ENCODE peak calls at places on chromosomes 7 and 10, in five cellular contexts. L is NCI-H2029 treated with DMSO at 0.1 percent for 48 hours, C is mucosa of gallbladder, O is amniotic stem cell, H is left colon. J is an unnamed sample.

GRCh38 chr10:70191906-70192305 is 21.6 kb upstream of the SAR1A start:
- DNase-seq in O (peak), H (no peak), L (no peak), C (no peak), J (no peak)

GRCh38 chr10:125881192-125881591 is at the start of gene DHX32:
- DNase-seq in O (no peak), L (no peak), C (no peak), H (no peak), J (no peak)

GRCh38 chr7:55081854-55082603 is 63.2 kb downstream of the EGFR start:
- DNase-seq in O (no peak), L (no peak), C (no peak), H (no peak), J (no peak)

GRCh38 chr10:97632949-97633884 is at the start of gene MORN4:
- DNase-seq in O (peak), L (peak), C (peak), H (peak), J (peak)

GRCh38 chr10:48309711-48310226 is 3.3 kb downstream of the MAPK8 start:
- DNase-seq in L (no peak), O (no peak), C (no peak), H (no peak), J (no peak)

GRCh38 chr10:74924251-74924954 is 98.0 kb downstream of the KAT6B start:
- DNase-seq in L (no peak), H (no peak), C (no peak), O (peak), J (no peak)

GRCh38 chr7:54839538-54840213 is 80.7 kb upstream of the SEC61G start:
- DNase-seq in L (no peak), O (no peak), H (peak), C (no peak), J (peak)

GRCh38 chr10:132446661-132447445 is 49.9 kb downstream of the PWWP2B start:
- DNase-seq in L (no peak), C (no peak), O (no peak), H (peak), J (peak)

GRCh38 chr10:89745903-89746302 is 44.5 kb downstream of the KIF20B start:
- DNase-seq in H (no peak), L (no peak), C (no peak), O (no peak), J (no peak)

GRCh38 chr7:6272481-6273323 is at the start of gene CYTH3:
- DNase-seq in H (peak), L (peak), C (peak), O (peak), J (peak)

GRCh38 chr10:47165711-47166404 is 134.1 kb upstream of the GDF10 start:
- DNase-seq in L (no peak), C (peak), O (peak), H (peak), J (peak)

GRCh38 chr7:1444925-1445322 is 14.3 kb downstream of the MICALL2 start:
- DNase-seq in C (no peak), L (no peak), O (no peak), H (no peak), J (no peak)

GRCh38 chr10:43173120-43173519 is 34.9 kb downstream of the CSGALNACT2 start:
- DNase-seq in O (no peak), L (no peak), C (no peak), H (no peak), J (no peak)

GRCh38 chr7:130943336-130943901 is 209.4 kb upstream of the KLF14 start:
- DNase-seq in O (no peak), H (no peak), C (no peak), L (peak), J (no peak)

GRCh38 chr10:10479465-10479864 is 538.2 kb upstream of the CELF2 start:
- DNase-seq in C (no peak), L (no peak), H (no peak), O (no peak), J (no peak)

GRCh38 chr7:45256309-45256708 is 98.7 kb downstream of the RAMP3 start:
- DNase-seq in L (no peak), H (no peak), C (no peak), O (no peak), J (no peak)

GRCh38 chr7:88184848-88185304 is 35.0 kb downstream of the SRI start:
- DNase-seq in C (no peak), O (no peak), L (no peak), H (no peak), J (no peak)

GRCh38 chr7:44473295-44473694 is 17.2 kb downstream of the NUDCD3 start:
- DNase-seq in L (peak), C (no peak), H (no peak), O (no peak), J (no peak)

GRCh38 chr7:155796381-155797261 is 15.6 kb downstream of the SHH start:
- DNase-seq in L (peak), O (no peak), H (peak), C (peak), J (peak)

GRCh38 chr7:57638651-57639050 is 188.7 kb downstream of the ZNF716 start:
- DNase-seq in L (no peak), O (no peak), C (no peak), H (no peak), J (no peak)

GRCh38 chr7:78172138-78172887 is 373.7 kb downstream of the PHTF2 start:
- DNase-seq in O (no peak), H (no peak), L (no peak), C (no peak), J (no peak)

J was measured in thyroid gland.